ENCODE peak calls at places on chromosomes 12 and 14, in four cellular contexts. M is PC-3; B is K562; X is CD8-positive, alpha-beta T cell. U is an unnamed sample.

GRCh38 chr12:103768467-103769123 is 72.4 kb downstream of the NT5DC3 start:
- DNase-seq in M (peak), B (no peak), X (no peak), U (no peak)

GRCh38 chr12:43937947-43938346 is 102.1 kb downstream of the TMEM117 start:
- DNase-seq in M (peak), B (peak), X (no peak), U (no peak)

GRCh38 chr14:47060050-47060449 is 408.5 kb upstream of the RPL10L start:
- DNase-seq in M (no peak), B (no peak), X (no peak), U (no peak)

GRCh38 chr12:51217968-51218606 is at the start of gene POU6F1:
- DNase-seq in M (peak), B (peak), X (peak), U (peak)

GRCh38 chr12:56676851-56677601 is 11.1 kb downstream of the PTGES3 start:
- DNase-seq in M (no peak), B (no peak), X (no peak), U (peak)

GRCh38 chr12:23005387-23005786 is 380.4 kb downstream of the ETNK1 start:
- DNase-seq in M (no peak), B (no peak), X (no peak), U (no peak)

GRCh38 chr12:49030714-49031572 is 12.4 kb upstream of the PRKAG1 start:
- DNase-seq in M (no peak), B (no peak), X (no peak), U (peak)

GRCh38 chr12:52495385-52495784 is 2.3 kb upstream of the KRT6A start:
- DNase-seq in M (peak), B (no peak), X (no peak), U (no peak)

GRCh38 chr12:8644345-8645248 is 18.0 kb downstream of the MFAP5 start:
- DNase-seq in M (no peak), B (no peak), X (peak), U (no peak)

GRCh38 chr12:69828897-69829296 is 3.9 kb downstream of the MYRFL start:
- DNase-seq in M (no peak), B (no peak), X (no peak), U (no peak)

GRCh38 chr12:64900540-64900939 is 76.1 kb downstream of the TBC1D30 start:
- DNase-seq in M (peak), B (no peak), X (no peak), U (no peak)

GRCh38 chr12:104611671-104612070 is 154.9 kb downstream of the CHST11 start:
- DNase-seq in M (no peak), B (no peak), X (no peak), U (no peak)

GRCh38 chr14:106691601-106692291 is 1165.4 kb downstream of the TMEM121 start:
- DNase-seq in M (no peak), B (peak), X (peak), U (no peak)

GRCh38 chr12:52141875-52142274 is 49.9 kb downstream of the KRT80 start:
- DNase-seq in M (no peak), B (no peak), X (no peak), U (no peak)

GRCh38 chr14:73295198-73295796 is 58.0 kb downstream of the PAPLN start:
- DNase-seq in M (peak), B (peak), X (no peak), U (no peak)

GRCh38 chr14:101123639-101124525 is 220.4 kb upstream of the RTL1 start:
- DNase-seq in M (no peak), B (no peak), X (peak), U (peak)

DNA sequence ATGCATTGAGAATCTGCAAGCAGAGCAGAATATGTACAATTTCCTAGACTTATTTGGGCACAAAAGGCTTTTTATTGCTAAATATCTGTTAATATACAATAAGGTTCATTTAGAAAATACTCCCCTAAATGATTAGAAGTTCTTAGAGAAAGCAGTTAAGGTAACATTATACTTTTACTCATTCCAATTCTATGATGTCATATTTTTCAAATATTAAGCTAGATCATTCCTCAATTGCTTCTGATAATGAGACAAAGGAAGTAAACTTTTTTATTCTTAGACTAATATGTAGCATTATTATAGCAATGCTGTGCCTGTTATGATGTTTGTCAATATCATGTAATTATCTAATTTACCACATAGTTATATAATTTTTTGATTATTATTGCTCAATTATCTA is 447.0 kb downstream of the SLC16A7 start:
- DNase-seq in M (no peak), B (no peak), X (no peak), U (no peak)
- H3K4me3 ChIP-seq in M (no peak), B (no peak), X (no peak), U (no peak)

GRCh38 chr12:92278378-92278828 is 132.8 kb upstream of the BTG1 start:
- DNase-seq in M (no peak), B (no peak), X (no peak), U (no peak)

GRCh38 chr12:92275443-92276154 is 130.0 kb upstream of the BTG1 start:
- DNase-seq in M (no peak), B (no peak), X (no peak), U (no peak)

GRCh38 chr12:92272301-92272964 is 126.8 kb upstream of the BTG1 start:
- DNase-seq in M (no peak), B (no peak), X (no peak), U (no peak)

DNA sequence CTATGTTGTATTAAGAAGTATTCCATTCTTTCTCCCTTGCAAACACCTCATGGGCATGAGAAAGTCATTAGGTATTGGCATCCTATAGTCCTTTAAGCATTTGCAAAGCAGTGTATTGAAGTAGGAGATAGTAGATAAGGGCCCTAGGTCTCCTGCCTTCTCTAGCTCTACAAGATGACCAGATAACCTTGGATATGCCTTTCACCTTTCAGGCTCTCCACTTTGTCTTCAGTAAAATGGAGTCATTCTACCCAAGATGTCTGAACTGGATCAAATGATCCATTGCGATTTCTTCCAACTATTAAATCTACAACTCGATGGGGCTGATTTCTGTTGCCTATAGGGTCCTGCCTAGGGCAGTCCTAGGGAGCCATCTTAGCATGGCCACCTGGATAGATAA is 132.1 kb upstream of the BTG1 start:
- DNase-seq in M (no peak), B (no peak), X (no peak), U (no peak)
- TF ChIP-seq CTCF in M (no peak), B (no peak), X (no peak), U (no peak)

GRCh38 chr12:11846504-11846903 is 197.0 kb downstream of the ETV6 start:
- DNase-seq in M (no peak), B (no peak), X (no peak), U (no peak)

GRCh38 chr12:11853126-11853525 is 203.7 kb downstream of the ETV6 start:
- DNase-seq in M (no peak), B (no peak), X (no peak), U (no peak)

GRCh38 chr12:11849752-11850504 is 200.5 kb downstream of the ETV6 start:
- DNase-seq in M (no peak), B (no peak), X (no peak), U (no peak)

DNA sequence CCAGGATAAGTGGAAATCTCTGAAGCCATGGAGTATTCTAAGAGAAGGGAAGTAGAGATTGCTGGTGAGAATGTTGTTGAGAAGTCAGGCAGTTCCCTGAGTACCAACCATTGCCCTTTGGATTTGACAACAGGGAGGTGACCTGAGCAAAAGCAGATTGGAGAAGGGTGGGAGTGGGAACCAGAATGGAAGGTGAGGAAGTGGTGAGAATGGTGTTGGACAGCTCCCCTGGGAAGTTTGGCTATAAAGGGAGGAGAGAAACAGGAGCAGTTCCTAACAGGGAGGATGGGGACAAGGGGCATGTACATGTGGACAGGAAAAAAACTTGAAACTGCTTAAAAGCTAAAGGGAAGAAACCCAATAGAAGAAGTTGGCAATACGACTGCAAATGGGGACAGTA is 198.1 kb downstream of the ETV6 start:
- DNase-seq in M (no peak), B (no peak), X (no peak), U (no peak)
- H3K27ac ChIP-seq in M (no peak), B (no peak), X (no peak), U (no peak)

DNA sequence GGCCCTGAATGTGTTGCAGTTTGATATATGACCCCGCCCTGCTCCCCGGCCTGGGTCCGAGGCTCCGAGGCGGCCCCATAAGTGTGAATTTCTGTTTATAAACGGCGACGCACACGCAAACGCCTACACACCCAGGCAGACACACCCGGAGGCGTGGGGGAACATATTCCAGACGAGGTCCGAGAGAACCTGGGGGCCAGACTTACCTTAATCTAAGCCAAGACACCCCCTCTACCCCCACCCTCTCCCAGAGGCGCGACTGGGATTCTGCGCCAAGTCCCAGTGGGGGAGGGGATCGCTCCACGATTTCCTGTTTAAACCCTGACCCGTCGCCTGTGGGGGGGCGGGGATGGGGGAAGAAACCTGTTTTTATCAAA is 9.6 kb upstream of the HOXC6 start:
- DNase-seq in M (no peak), B (peak), X (no peak), U (no peak)
- H3K4me3 ChIP-seq in M (peak), B (peak), X (no peak), U (peak)

GRCh38 chr12:113128802-113129663 is 6.5 kb downstream of the RASAL1 start:
- DNase-seq in M (no peak), B (no peak), X (no peak), U (no peak)
- TF ChIP-seq CTCF in M (no peak), B (no peak), X (no peak), U (no peak)

GRCh38 chr12:133107121-133107520 is 23.0 kb downstream of the ZNF891 start:
- DNase-seq in M (no peak), B (no peak), X (no peak), U (no peak)
- H3K27ac ChIP-seq in M (no peak), B (no peak), X (no peak), U (no peak)

GRCh38 chr14:105340821-105341408 is 26.4 kb downstream of the PACS2 start:
- DNase-seq in M (no peak), B (no peak), X (no peak), U (no peak)
- H3K4me3 ChIP-seq in M (no peak), B (no peak), X (no peak), U (no peak)

GRCh38 chr12:122874081-122874480 is 21.8 kb downstream of the VPS37B start:
- DNase-seq in M (no peak), B (no peak), X (peak), U (no peak)
- TF ChIP-seq CTCF in M (no peak), B (peak), X (no peak), U (no peak)

GRCh38 chr12:47799357-47799955 is 20.2 kb downstream of the HDAC7 start:
- DNase-seq in M (no peak), B (no peak), X (no peak), U (peak)

GRCh38 chr12:47801904-47802246 is 17.8 kb downstream of the HDAC7 start:
- DNase-seq in M (no peak), B (no peak), X (no peak), U (no peak)

GRCh38 chr12:47802312-47802711 is 17.4 kb downstream of the HDAC7 start:
- DNase-seq in M (no peak), B (no peak), X (no peak), U (no peak)

GRCh38 chr12:47801170-47801903 is 18.4 kb downstream of the HDAC7 start:
- DNase-seq in M (no peak), B (no peak), X (no peak), U (no peak)

GRCh38 chr12:47800582-47800981 is 19.1 kb downstream of the HDAC7 start:
- DNase-seq in M (no peak), B (no peak), X (no peak), U (no peak)
- H3K27ac ChIP-seq in M (no peak), B (no peak), X (no peak), U (no peak)